ENCODE peak calls at places on chromosome 3, in four cellular contexts. O is HepG2, W is GM12878, K is K562. C is an unnamed sample.

GRCh38 chr3:111917300-111917699 is 58.2 kb downstream of the PHLDB2 start:
- DNase-seq in O (no peak), W (no peak), K (no peak), C (peak; percentile 61)

GRCh38 chr3:177357352-177358084 is 160.2 kb upstream of the TBL1XR1 start:
- DNase-seq in O (peak; percentile 88), W (no peak), K (peak; percentile 93), C (peak; percentile 63)

GRCh38 chr3:10782011-10782410 is 34.0 kb upstream of the SLC6A11 start:
- DNase-seq in O (no peak), W (no peak), K (no peak), C (no peak)

GRCh38 chr3:39485547-39485946 is 18.1 kb downstream of the MOBP start:
- DNase-seq in O (no peak), W (no peak), K (peak; percentile 62), C (no peak)

GRCh38 chr3:104952587-104952986 is 414.1 kb upstream of the ALCAM start:
- DNase-seq in O (no peak), W (no peak), K (no peak), C (peak; percentile 7)

GRCh38 chr3:181488536-181488935 is 223.2 kb upstream of the SOX2 start:
- DNase-seq in O (no peak), W (no peak), K (no peak), C (no peak)

GRCh38 chr3:54772707-54773106 is 155.2 kb downstream of the LRTM1 start:
- DNase-seq in O (no peak), W (no peak), K (no peak), C (no peak)

GRCh38 chr3:191065183-191065805 is 133.7 kb upstream of the OSTN start:
- DNase-seq in O (no peak), W (no peak), K (no peak), C (no peak)

GRCh38 chr3:69865920-69866679 is 126.8 kb downstream of the MITF start:
- DNase-seq in O (no peak), W (no peak), K (peak; percentile 53), C (peak; percentile 65)

GRCh38 chr3:44991326-44991725 is 15.3 kb downstream of the EXOSC7 start:
- DNase-seq in O (no peak), W (no peak), K (no peak), C (no peak)
- TF ChIP-seq MAX in O (no peak), W (no peak), K (no peak), C (no peak)

DNA sequence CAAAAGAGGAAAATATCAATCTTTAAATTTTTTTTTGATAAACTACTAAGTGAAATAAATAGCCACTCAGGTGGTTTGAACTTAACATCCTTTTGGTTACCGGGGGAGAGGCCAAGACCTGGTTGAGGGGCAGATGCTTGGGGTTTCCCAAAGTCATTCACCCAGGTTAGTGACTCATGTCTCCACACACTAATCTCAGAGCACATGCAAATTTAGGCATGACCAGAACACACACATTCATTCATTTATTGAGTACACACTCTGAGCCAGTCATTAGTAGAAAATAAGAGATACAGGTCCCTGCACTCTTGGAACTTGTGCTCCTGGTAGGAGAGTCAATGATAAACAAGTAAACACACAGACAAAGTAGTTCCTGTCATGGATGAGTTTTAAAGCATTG is 7.3 kb downstream of the ILDR1 start:
- DNase-seq in O (no peak), W (peak; percentile 91), K (no peak), C (no peak)
- TF ChIP-seq POLR2AphosphoS2 in O (no peak), W (no peak), K (no peak), C (no peak)

DNA sequence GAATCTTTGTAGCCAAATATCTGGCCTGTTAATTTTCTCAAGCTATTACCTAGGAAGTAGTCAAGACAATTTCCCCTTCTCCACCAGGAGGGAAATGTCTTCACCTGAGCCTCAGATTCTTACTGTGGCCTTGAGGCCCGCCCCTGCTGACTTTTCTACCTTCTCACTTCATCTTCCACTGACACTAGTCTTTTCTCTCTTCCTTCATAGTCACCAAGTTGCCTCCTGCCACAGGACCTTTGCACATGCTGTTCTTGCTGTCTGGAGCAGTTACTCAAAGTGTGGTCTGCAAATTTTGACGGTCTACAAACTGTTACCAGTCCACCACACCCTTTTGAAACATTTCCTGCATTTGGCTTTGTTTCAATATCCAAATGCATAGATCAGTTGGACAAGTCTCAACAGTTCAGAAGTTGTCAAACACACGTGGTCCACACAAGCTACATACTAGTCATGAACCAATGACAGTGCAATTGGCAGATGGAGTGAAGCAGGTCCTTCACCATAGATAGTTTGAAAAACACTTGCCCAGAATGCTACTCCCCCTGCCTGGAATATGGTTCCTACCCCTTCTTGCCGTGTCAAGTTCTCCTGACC is 100.5 kb downstream of the OSBPL10 start:
- DNase-seq in O (no peak), W (no peak), K (no peak), C (no peak)
- TF ChIP-seq MAX in O (no peak), W (no peak), K (no peak), C (no peak)

DNA sequence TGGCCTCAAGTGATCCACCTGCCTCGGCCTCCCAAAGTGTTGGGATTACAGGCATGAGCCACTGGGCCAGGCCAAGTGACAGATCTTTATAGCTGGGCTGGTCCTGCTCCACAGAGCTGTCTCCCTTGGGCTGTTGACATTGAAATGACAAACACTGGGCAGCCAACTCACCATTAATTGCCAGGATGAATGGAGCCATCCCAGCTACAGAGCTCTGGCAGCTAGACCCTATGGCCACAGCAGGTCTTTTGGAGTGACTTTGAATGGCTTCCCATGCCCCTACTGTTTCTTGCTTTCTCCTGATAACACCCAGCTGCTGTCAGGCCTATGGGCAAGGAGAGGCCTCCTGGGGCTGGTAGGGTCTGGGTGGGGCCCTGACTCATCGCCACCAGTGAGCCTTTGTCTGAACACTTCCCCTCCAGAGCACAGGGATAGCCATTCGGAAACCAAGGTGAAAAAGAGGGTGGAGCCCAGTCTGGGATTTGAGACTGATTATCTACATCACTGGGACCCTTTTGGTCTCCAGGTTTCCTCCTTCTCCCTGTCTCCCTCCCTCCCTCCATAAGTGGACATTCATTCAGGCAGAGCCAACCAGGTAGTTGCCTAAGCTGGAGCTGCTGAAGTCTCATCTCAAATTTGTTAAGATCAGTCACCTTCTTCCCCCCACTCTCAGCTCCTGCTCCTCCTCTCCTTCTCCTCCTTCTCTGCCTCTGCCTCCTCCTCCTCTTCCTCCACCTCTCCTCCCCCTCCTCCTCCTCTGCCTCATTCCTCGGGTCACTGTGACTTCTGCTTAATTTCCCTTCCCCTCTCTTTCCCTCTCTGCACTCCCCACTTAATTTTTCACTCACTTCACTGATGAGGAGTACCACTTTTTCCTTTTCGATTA is 34.0 kb downstream of the BHLHE40 start:
- DNase-seq in O (peak; percentile 29), W (no peak), K (peak; percentile 91), C (peak; percentile 95)
- TF ChIP-seq POLR2AphosphoS2 in O (no peak), W (no peak), K (no peak), C (no peak)

DNA sequence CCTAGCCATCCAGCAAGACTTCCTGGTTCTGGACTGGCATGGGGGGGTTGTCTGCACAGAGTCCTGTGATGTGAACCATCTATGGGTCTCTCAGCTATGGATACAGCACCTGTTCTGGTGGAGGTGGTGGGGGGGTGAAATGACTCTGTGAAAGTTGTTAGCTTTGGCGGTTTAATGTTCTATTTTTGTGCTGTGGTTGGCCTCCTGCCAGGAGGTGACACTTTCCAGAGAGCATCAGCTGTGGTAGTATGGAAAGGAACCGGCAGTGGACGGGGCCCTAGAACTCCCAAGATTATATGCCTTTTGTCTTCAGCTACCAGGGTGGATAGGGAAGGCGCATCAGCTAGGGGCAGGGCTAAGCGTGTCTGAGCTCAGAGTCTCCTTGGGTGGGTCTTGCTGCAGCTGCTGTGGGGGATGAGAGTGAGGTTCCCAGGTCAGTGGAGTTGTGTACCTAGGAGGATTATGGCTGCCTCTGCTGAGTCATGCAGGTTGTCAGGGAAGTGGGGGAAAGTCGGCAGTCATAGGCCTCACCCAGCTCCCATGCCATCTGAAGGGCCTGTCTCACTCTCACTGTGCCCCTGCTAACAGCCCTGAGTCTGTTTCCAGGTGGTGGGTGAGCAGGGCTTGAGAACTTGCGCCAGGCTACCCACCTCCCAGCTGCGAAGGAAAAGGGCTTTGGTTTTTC is 7.1 kb upstream of the LARS2 start:
- DNase-seq in O (no peak), W (no peak), K (peak; percentile 24), C (no peak)
- TF ChIP-seq MAX in O (no peak), W (no peak), K (no peak), C (no peak)

C was measured in A549.